ENCODE peak calls at places on chromosomes 16 and 17, in eight cellular contexts. X, C, J, U, G, B, N and E are unnamed samples.

GRCh38 chr17:7560172-7561027 is 1.3 kb upstream of the SENP3 start:
- DNase-seq in X (peak; percentile 50), U (peak; percentile 65), C (peak; percentile 49), G (no peak), B (peak; percentile 82), N (peak; percentile 67), J (peak; percentile 76), E (peak; percentile 58)

GRCh38 chr16:8713635-8714097 is 39.2 kb downstream of the ABAT start:
- DNase-seq in B (peak; percentile 16), U (no peak), J (no peak), N (no peak), C (no peak), G (no peak), X (no peak), E (no peak)

GRCh38 chr17:40038882-40039513 is 15.2 kb downstream of the MED24 start:
- DNase-seq in N (peak; percentile 62), X (peak; percentile 91), B (peak; percentile 36), J (peak; percentile 29), U (peak; percentile 84), C (peak; percentile 87), G (peak; percentile 30), E (peak; percentile 54)

GRCh38 chr17:4448197-4448980 is 14.6 kb downstream of the SPNS3 start:
- DNase-seq in N (no peak), U (no peak), G (no peak), C (no peak), J (no peak), X (no peak), B (no peak), E (no peak)

GRCh38 chr17:10616502-10617119 is 40.5 kb downstream of the MYH3 start:
- DNase-seq in N (peak; percentile 77), B (peak; percentile 93), G (peak; percentile 32), C (peak; percentile 61), U (peak; percentile 81), X (peak; percentile 71), J (peak; percentile 94), E (peak; percentile 74)

GRCh38 chr17:82129095-82129494 is 31.1 kb upstream of the FASN start:
- DNase-seq in X (no peak), J (no peak), G (no peak), C (no peak), N (no peak), U (peak; percentile 7), B (no peak), E (no peak)

GRCh38 chr16:89210904-89211515 is 6.5 kb upstream of the ZNF778 start:
- DNase-seq in X (no peak), C (peak; percentile 27), N (no peak), J (no peak), G (no peak), B (no peak), U (no peak), E (no peak)

GRCh38 chr17:2563061-2563460 is 30.4 kb upstream of the PAFAH1B1 start:
- DNase-seq in J (no peak), N (no peak), C (no peak), U (no peak), X (no peak), G (no peak), B (no peak), E (no peak)

GRCh38 chr17:70258465-70258864 is 89.1 kb downstream of the KCNJ2 start:
- DNase-seq in U (no peak), C (no peak), N (no peak), G (no peak), B (no peak), X (no peak), J (no peak), E (no peak)

GRCh38 chr17:7849185-7850117 is 5.4 kb upstream of the TMEM88 start:
- DNase-seq in J (no peak), B (no peak), C (no peak), G (no peak), U (no peak), X (no peak), N (no peak), E (no peak)

GRCh38 chr17:5121186-5121841 is 5.5 kb downstream of the USP6 start:
- DNase-seq in G (no peak), U (no peak), X (no peak), N (no peak), B (no peak), C (no peak), J (no peak), E (no peak)

GRCh38 chr17:15999141-15999973 is at the start of the genes TTC19 and ZSWIM7:
- DNase-seq in J (peak; percentile 92), G (peak; percentile 94), B (peak; percentile 92), U (peak; percentile 94), C (peak; percentile 94), N (peak; percentile 98), X (peak; percentile 95), E (peak; percentile 98)

GRCh38 chr16:12025472-12025871 is 48.9 kb downstream of the SNX29 start:
- DNase-seq in N (no peak), J (no peak), G (no peak), B (no peak), X (no peak), C (no peak), U (no peak), E (no peak)

GRCh38 chr17:82949361-82949760 is 109.5 kb upstream of the ZNF750 start:
- DNase-seq in G (no peak), U (no peak), B (no peak), N (no peak), C (no peak), X (no peak), J (no peak), E (no peak)

GRCh38 chr17:27384261-27384701 is 72.0 kb upstream of the KSR1 start:
- DNase-seq in G (peak; percentile 46), J (no peak), X (peak; percentile 82), B (no peak), C (peak; percentile 96), U (peak; percentile 98), N (no peak), E (peak; percentile 61)

GRCh38 chr16:87800497-87800896 is 34.7 kb upstream of the KLHDC4 start:
- DNase-seq in C (no peak), X (no peak), B (no peak), J (no peak), G (no peak), N (no peak), U (no peak), E (no peak)

GRCh38 chr16:47511882-47512281 is 50.8 kb downstream of the PHKB start:
- DNase-seq in U (no peak), X (no peak), N (no peak), G (no peak), J (no peak), C (no peak), B (no peak), E (no peak)

GRCh38 chr17:83155128-83156081 is 76.0 kb downstream of the METRNL start:
- DNase-seq in G (no peak), N (peak; percentile 29), J (no peak), C (peak; percentile 44), B (no peak), X (peak; percentile 19), U (no peak), E (no peak)

GRCh38 chr16:81335669-81336068 is 20.9 kb downstream of the GAN start:
- DNase-seq in B (no peak), G (no peak), J (no peak), N (no peak), X (no peak), U (peak; percentile 17), C (no peak), E (no peak)

GRCh38 chr17:19369846-19370492 is 7.4 kb upstream of the B9D1 start:
- DNase-seq in X (no peak), C (no peak), J (no peak), U (peak; percentile 31), G (no peak), N (peak; percentile 57), B (no peak), E (peak; percentile 54)

DNA sequence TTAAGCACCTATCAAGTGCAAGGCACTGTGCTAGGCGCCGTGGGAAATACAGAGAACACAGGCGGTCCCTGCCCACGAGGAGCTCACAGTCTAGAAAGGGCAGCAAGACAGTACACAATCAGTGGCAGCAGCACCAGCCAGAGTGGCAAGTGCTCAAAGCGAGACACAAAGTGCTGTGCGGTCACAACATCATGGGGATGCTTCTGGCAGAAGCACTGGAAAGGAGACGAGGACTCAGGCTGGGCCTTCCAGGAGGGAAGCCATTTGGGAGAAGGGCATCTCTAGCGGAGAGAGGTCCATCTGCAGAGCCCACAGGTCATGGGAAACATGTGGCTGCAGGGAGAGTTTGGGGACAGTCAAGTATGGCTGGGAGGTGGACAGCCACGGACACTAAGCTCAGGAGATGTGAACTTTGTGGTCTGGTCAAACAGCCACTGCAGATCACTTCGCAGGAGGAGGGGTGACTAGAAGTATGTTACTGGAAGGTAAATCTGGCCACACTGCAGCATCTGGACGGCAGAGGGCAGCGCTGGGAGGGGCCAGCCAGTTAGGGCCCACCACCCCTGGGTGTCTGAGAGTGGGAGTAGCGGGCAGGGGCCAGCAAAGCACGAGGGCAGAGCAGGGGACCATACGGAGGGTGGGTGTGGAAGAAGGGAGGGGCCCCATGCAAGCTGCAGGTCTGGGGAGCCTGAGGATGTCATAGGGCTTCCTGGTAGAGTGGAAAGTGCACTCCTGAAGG is 71.1 kb downstream of the N4BP1 start:
- DNase-seq in C (no peak), X (no peak), G (no peak), B (peak; percentile 32), N (no peak), J (no peak), U (no peak), E (no peak)
- TF ChIP-seq CTCF in C (peak; percentile 39), X (peak; percentile 39), G (peak; percentile 8), B (peak; percentile 27), N (no peak), J (peak; percentile 50), U (peak; percentile 60), E (peak; percentile 39)

GRCh38 chr16:23836404-23837291 is 865 bp downstream of the PRKCB start:
- DNase-seq in J (peak; percentile 8), X (no peak), U (no peak), B (peak; percentile 33), C (no peak), G (no peak), N (peak; percentile 31), E (peak; percentile 27)
- TF ChIP-seq CTCF in J (peak; percentile 34), X (no peak), U (no peak), B (peak; percentile 14), C (no peak), G (no peak), N (no peak), E (no peak)

GRCh38 chr16:57146735-57147134 is 39.1 kb downstream of the PSME3IP1 start:
- DNase-seq in G (no peak), X (no peak), J (no peak), B (no peak), N (no peak), C (no peak), U (no peak), E (no peak)
- TF ChIP-seq CTCF in G (no peak), X (peak; percentile 29), J (peak; percentile 44), B (peak; percentile 5), N (no peak), C (peak; percentile 11), U (peak; percentile 23), E (no peak)

DNA sequence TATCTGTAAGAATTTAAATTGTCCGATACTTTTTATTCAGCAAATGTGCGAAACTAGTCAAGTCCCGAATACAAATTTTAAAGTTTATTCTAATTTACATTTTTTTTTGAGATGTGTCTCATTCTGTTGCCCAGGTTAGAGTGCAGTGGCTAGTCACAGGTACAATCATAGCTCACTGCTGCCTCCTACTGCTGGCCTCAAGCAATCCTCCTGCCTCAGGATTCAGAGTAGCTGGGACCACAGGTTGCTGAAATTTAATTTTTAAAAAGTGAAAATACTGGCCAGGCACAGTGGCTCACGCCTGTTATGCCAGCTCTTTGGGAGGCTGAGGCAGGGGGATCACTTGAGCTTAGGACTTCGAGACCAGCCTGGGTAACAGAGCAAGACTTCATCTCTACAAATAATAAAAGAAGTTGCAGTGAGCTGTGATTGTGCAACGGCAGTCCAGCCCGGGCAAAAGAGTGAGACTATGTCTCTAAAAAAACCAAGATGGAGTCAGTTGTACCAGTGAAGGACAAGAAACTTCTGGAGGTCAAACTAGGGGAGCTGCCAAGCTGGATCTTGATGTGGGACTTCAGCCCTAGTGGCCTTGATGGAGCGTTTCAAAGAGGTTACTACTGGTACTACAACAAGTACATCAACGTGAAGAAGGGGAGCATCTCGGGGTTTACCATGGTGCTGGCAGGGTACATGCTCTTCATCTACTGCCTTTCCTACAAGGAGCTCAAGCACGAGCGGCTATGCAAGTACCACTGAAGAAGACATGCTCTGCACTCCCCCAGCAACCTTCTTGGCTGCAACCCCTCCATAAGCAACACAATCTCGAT is 5.6 kb downstream of the POLG2 start:
- DNase-seq in B (no peak), U (peak; percentile 72), C (peak; percentile 42), J (no peak), X (peak; percentile 63), G (no peak), N (peak; percentile 39), E (peak; percentile 32)
- TF ChIP-seq CTCF in B (peak; percentile 33), U (peak; percentile 83), C (peak; percentile 63), J (peak; percentile 57), X (peak; percentile 81), G (peak; percentile 73), N (peak; percentile 51), E (peak; percentile 59)